ENCODE peak calls at places on chromosomes 6 and 20, in six cellular contexts. One of them, this sample, is unnamed.

GRCh38 chr6:52454556-52454955 is 34.4 kb downstream of the EFHC1 start:
- DNase-seq in Karpas-422: no peak
- DNase-seq in cardiac fibroblast: peak
- DNase-seq in hypothalamus: no peak
- DNase-seq in left colon: no peak
- DNase-seq in effector CD4-positive, alpha-beta T cell: no peak
- DNase-seq in this sample: no peak

GRCh38 chr6:52666523-52666922 is 4.4 kb upstream of the TMEM14A start:
- DNase-seq in Karpas-422: no peak
- DNase-seq in cardiac fibroblast: no peak
- DNase-seq in hypothalamus: no peak
- DNase-seq in left colon: no peak
- DNase-seq in effector CD4-positive, alpha-beta T cell: no peak
- DNase-seq in this sample: no peak

GRCh38 chr20:20887593-20888272 is 175.3 kb upstream of the RALGAPA2 start:
- DNase-seq in Karpas-422: no peak
- DNase-seq in cardiac fibroblast: no peak
- DNase-seq in hypothalamus: no peak
- DNase-seq in left colon: no peak
- DNase-seq in effector CD4-positive, alpha-beta T cell: no peak
- DNase-seq in this sample: no peak

GRCh38 chr6:37321516-37321915 is 32.3 kb upstream of the RNF8 start:
- DNase-seq in Karpas-422: no peak
- DNase-seq in cardiac fibroblast: no peak
- DNase-seq in hypothalamus: no peak
- DNase-seq in left colon: no peak
- DNase-seq in effector CD4-positive, alpha-beta T cell: no peak
- DNase-seq in this sample: no peak

GRCh38 chr6:38673397-38674165 is 29.4 kb downstream of the GLO1 start:
- DNase-seq in Karpas-422: peak
- DNase-seq in cardiac fibroblast: no peak
- DNase-seq in hypothalamus: no peak
- DNase-seq in left colon: no peak
- DNase-seq in effector CD4-positive, alpha-beta T cell: no peak
- DNase-seq in this sample: no peak

GRCh38 chr20:46484954-46485353 is 28.4 kb downstream of the ZNF334 start:
- DNase-seq in Karpas-422: no peak
- DNase-seq in cardiac fibroblast: no peak
- DNase-seq in hypothalamus: no peak
- DNase-seq in left colon: no peak
- DNase-seq in effector CD4-positive, alpha-beta T cell: no peak
- DNase-seq in this sample: no peak

GRCh38 chr6:45299096-45299581 is 29.0 kb upstream of the RUNX2 start:
- DNase-seq in Karpas-422: no peak
- DNase-seq in cardiac fibroblast: no peak
- DNase-seq in hypothalamus: no peak
- DNase-seq in left colon: no peak
- DNase-seq in effector CD4-positive, alpha-beta T cell: no peak
- DNase-seq in this sample: no peak

GRCh38 chr6:124854338-124854922 is 107.8 kb upstream of the RNF217 start:
- DNase-seq in Karpas-422: peak
- DNase-seq in cardiac fibroblast: peak
- DNase-seq in hypothalamus: no peak
- DNase-seq in left colon: no peak
- DNase-seq in effector CD4-positive, alpha-beta T cell: no peak
- DNase-seq in this sample: no peak

GRCh38 chr6:37638414-37639079 is 59.1 kb downstream of the MDGA1 start:
- DNase-seq in Karpas-422: no peak
- DNase-seq in cardiac fibroblast: no peak
- DNase-seq in hypothalamus: no peak
- DNase-seq in left colon: no peak
- DNase-seq in effector CD4-positive, alpha-beta T cell: no peak
- DNase-seq in this sample: no peak

GRCh38 chr6:34115396-34116314 is 30.2 kb downstream of the GRM4 start:
- DNase-seq in Karpas-422: peak
- DNase-seq in cardiac fibroblast: peak
- DNase-seq in hypothalamus: no peak
- DNase-seq in left colon: no peak
- DNase-seq in effector CD4-positive, alpha-beta T cell: peak
- DNase-seq in this sample: no peak

GRCh38 chr6:30259140-30260035 is 46.2 kb upstream of the TRIM26 start:
- DNase-seq in Karpas-422: peak
- DNase-seq in cardiac fibroblast: peak
- DNase-seq in hypothalamus: peak
- DNase-seq in left colon: peak
- DNase-seq in effector CD4-positive, alpha-beta T cell: peak
- DNase-seq in this sample: peak

This sample was measured in kidney.